ENCODE peak calls at places on chromosomes 1 and 21, in ten cellular contexts. One of them, this sample, is unnamed.

GRCh38 chr1:121516279-121516967 is 331.6 kb downstream of the SRGAP2C start:
- DNase-seq in lower lobe of right lung: peak
- DNase-seq in cardiac fibroblast: no peak
- DNase-seq in GM13977: no peak
- DNase-seq in K562: no peak
- DNase-seq in lower leg skin: no peak
- DNase-seq in testis: no peak
- DNase-seq in neural crest cell: no peak
- DNase-seq in HFF-Myc: no peak
- DNase-seq in D721Med: no peak
- DNase-seq in this sample: no peak

GRCh38 chr1:183911285-183911684 is 106.4 kb downstream of the RGL1 start:
- DNase-seq in GM13977: peak
- DNase-seq in neural crest cell: no peak
- DNase-seq in HFF-Myc: no peak
- DNase-seq in cardiac fibroblast: no peak
- DNase-seq in lower leg skin: no peak
- DNase-seq in K562: no peak
- DNase-seq in lower lobe of right lung: no peak
- DNase-seq in D721Med: no peak
- DNase-seq in testis: no peak
- DNase-seq in this sample: no peak

GRCh38 chr1:79069828-79070227 is 63.3 kb upstream of the ADGRL4 start:
- DNase-seq in cardiac fibroblast: no peak
- DNase-seq in HFF-Myc: no peak
- DNase-seq in GM13977: no peak
- DNase-seq in K562: no peak
- DNase-seq in testis: no peak
- DNase-seq in lower leg skin: no peak
- DNase-seq in D721Med: no peak
- DNase-seq in lower lobe of right lung: no peak
- DNase-seq in neural crest cell: no peak
- DNase-seq in this sample: no peak

GRCh38 chr1:71770121-71770520 is 512.2 kb downstream of the NEGR1 start:
- DNase-seq in cardiac fibroblast: peak
- DNase-seq in testis: no peak
- DNase-seq in lower lobe of right lung: no peak
- DNase-seq in HFF-Myc: no peak
- DNase-seq in GM13977: no peak
- DNase-seq in lower leg skin: no peak
- DNase-seq in D721Med: no peak
- DNase-seq in neural crest cell: no peak
- DNase-seq in K562: no peak
- DNase-seq in this sample: peak

GRCh38 chr1:101267082-101267481 is 30.3 kb downstream of the S1PR1 start:
- DNase-seq in GM13977: no peak
- DNase-seq in D721Med: no peak
- DNase-seq in testis: no peak
- DNase-seq in cardiac fibroblast: no peak
- DNase-seq in lower lobe of right lung: no peak
- DNase-seq in HFF-Myc: no peak
- DNase-seq in neural crest cell: no peak
- DNase-seq in K562: no peak
- DNase-seq in lower leg skin: no peak
- DNase-seq in this sample: no peak

GRCh38 chr21:35909456-35910178 is 150.7 kb downstream of the SETD4 start:
- DNase-seq in D721Med: no peak
- DNase-seq in GM13977: no peak
- DNase-seq in lower leg skin: no peak
- DNase-seq in K562: peak
- DNase-seq in cardiac fibroblast: peak
- DNase-seq in neural crest cell: no peak
- DNase-seq in HFF-Myc: no peak
- DNase-seq in lower lobe of right lung: no peak
- DNase-seq in testis: no peak
- DNase-seq in this sample: peak

GRCh38 chr1:31013187-31013864 is 52.2 kb downstream of the PUM1 start:
- DNase-seq in testis: no peak
- DNase-seq in HFF-Myc: no peak
- DNase-seq in lower lobe of right lung: no peak
- DNase-seq in neural crest cell: no peak
- DNase-seq in D721Med: no peak
- DNase-seq in GM13977: peak
- DNase-seq in cardiac fibroblast: peak
- DNase-seq in lower leg skin: no peak
- DNase-seq in K562: no peak
- DNase-seq in this sample: peak

GRCh38 chr1:212401042-212401441 is 13.6 kb downstream of the PACC1 start:
- DNase-seq in HFF-Myc: no peak
- DNase-seq in K562: no peak
- DNase-seq in cardiac fibroblast: no peak
- DNase-seq in GM13977: no peak
- DNase-seq in testis: no peak
- DNase-seq in neural crest cell: no peak
- DNase-seq in lower lobe of right lung: no peak
- DNase-seq in lower leg skin: peak
- DNase-seq in D721Med: no peak
- DNase-seq in this sample: no peak

GRCh38 chr1:228166170-228166936 is 749 bp downstream of the IBA57 start:
- DNase-seq in lower lobe of right lung: peak
- DNase-seq in neural crest cell: peak
- DNase-seq in K562: peak
- DNase-seq in lower leg skin: peak
- DNase-seq in cardiac fibroblast: peak
- DNase-seq in HFF-Myc: peak
- DNase-seq in GM13977: peak
- DNase-seq in D721Med: peak
- DNase-seq in testis: peak
- DNase-seq in this sample: peak

GRCh38 chr1:47031059-47031458 is 7.6 kb downstream of the CYP4X1 start:
- DNase-seq in D721Med: no peak
- DNase-seq in K562: no peak
- DNase-seq in GM13977: no peak
- DNase-seq in lower leg skin: no peak
- DNase-seq in lower lobe of right lung: no peak
- DNase-seq in neural crest cell: no peak
- DNase-seq in testis: no peak
- DNase-seq in HFF-Myc: no peak
- DNase-seq in cardiac fibroblast: peak
- DNase-seq in this sample: peak

GRCh38 chr21:28794341-28794970 is 198.2 kb downstream of the LTN1 start:
- DNase-seq in GM13977: no peak
- DNase-seq in testis: no peak
- DNase-seq in HFF-Myc: no peak
- DNase-seq in lower lobe of right lung: no peak
- DNase-seq in D721Med: no peak
- DNase-seq in cardiac fibroblast: peak
- DNase-seq in lower leg skin: no peak
- DNase-seq in K562: no peak
- DNase-seq in neural crest cell: no peak
- DNase-seq in this sample: peak

GRCh38 chr1:145871994-145872411 is 13.1 kb upstream of the PIAS3 start:
- DNase-seq in D721Med: no peak
- DNase-seq in cardiac fibroblast: peak
- DNase-seq in K562: no peak
- DNase-seq in GM13977: peak
- DNase-seq in lower leg skin: peak
- DNase-seq in lower lobe of right lung: peak
- DNase-seq in testis: peak
- DNase-seq in neural crest cell: no peak
- DNase-seq in HFF-Myc: no peak
- DNase-seq in this sample: peak

GRCh38 chr1:86823821-86824500 is 90.0 kb downstream of the SELENOF start:
- DNase-seq in GM13977: no peak
- DNase-seq in cardiac fibroblast: no peak
- DNase-seq in lower lobe of right lung: no peak
- DNase-seq in K562: no peak
- DNase-seq in HFF-Myc: no peak
- DNase-seq in lower leg skin: no peak
- DNase-seq in neural crest cell: no peak
- DNase-seq in testis: no peak
- DNase-seq in D721Med: no peak
- DNase-seq in this sample: no peak

GRCh38 chr1:12475158-12475934 is 142.7 kb downstream of the DHRS3 start:
- DNase-seq in neural crest cell: no peak
- DNase-seq in K562: no peak
- DNase-seq in D721Med: no peak
- DNase-seq in HFF-Myc: no peak
- DNase-seq in lower leg skin: no peak
- DNase-seq in lower lobe of right lung: no peak
- DNase-seq in cardiac fibroblast: peak
- DNase-seq in testis: no peak
- DNase-seq in GM13977: no peak
- DNase-seq in this sample: peak

DNA sequence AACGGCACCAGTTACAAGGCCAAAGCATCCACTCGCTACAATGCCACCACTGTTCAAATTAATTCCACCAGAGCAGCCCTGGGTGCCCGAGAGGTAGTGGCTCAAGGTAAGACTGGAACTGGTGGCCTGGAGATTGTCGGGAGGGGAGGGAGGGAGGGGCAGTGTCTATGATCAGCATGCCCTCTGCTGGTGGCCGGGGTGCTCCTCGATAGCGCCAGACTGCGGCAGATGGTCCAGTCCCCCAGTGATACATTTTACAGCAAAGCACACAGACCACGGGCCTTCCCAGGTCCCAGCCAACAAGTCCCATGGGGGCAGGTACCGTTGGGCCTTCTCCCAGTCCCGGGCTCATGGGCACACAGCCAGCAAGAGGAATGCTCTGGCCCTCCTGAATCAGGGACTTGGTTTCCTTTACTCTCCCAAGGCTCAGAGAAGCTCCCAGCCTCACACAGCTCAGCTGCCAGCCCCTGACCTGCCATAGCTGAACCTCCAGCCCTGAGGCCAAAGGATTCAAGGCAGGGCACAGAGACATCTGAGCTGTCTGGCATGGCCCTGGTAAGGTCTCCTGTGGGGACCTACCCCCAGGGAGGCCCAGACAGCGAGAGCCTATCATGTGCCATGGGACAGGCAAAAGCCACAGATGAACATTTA is 15.3 kb downstream of the ACOT7 start:
- DNase-seq in HFF-Myc: no peak
- DNase-seq in cardiac fibroblast: no peak
- DNase-seq in K562: peak
- DNase-seq in GM13977: no peak
- DNase-seq in neural crest cell: no peak
- DNase-seq in testis: no peak
- DNase-seq in lower lobe of right lung: no peak
- DNase-seq in D721Med: no peak
- DNase-seq in lower leg skin: no peak
- DNase-seq in this sample: no peak
- TF ChIP-seq CTCF in HFF-Myc: no peak
- TF ChIP-seq CTCF in cardiac fibroblast: no peak
- TF ChIP-seq CTCF in K562: peak
- TF ChIP-seq CTCF in GM13977: peak
- TF ChIP-seq CTCF in neural crest cell: no peak
- TF ChIP-seq CTCF in testis: no peak
- TF ChIP-seq CTCF in lower lobe of right lung: no peak
- TF ChIP-seq CTCF in D721Med: peak
- TF ChIP-seq CTCF in lower leg skin: no peak
- TF ChIP-seq CTCF in this sample: no peak

GRCh38 chr21:14376854-14377253 is 6.1 kb downstream of the HSPA13 start:
- DNase-seq in GM13977: no peak
- DNase-seq in lower leg skin: no peak
- DNase-seq in cardiac fibroblast: no peak
- DNase-seq in D721Med: no peak
- DNase-seq in lower lobe of right lung: no peak
- DNase-seq in testis: peak
- DNase-seq in neural crest cell: no peak
- DNase-seq in K562: no peak
- DNase-seq in HFF-Myc: no peak
- DNase-seq in this sample: no peak
- TF ChIP-seq CTCF in GM13977: no peak
- TF ChIP-seq CTCF in lower leg skin: no peak
- TF ChIP-seq CTCF in cardiac fibroblast: no peak
- TF ChIP-seq CTCF in D721Med: no peak
- TF ChIP-seq CTCF in lower lobe of right lung: no peak
- TF ChIP-seq CTCF in testis: peak
- TF ChIP-seq CTCF in neural crest cell: no peak
- TF ChIP-seq CTCF in K562: no peak
- TF ChIP-seq CTCF in HFF-Myc: no peak
- TF ChIP-seq CTCF in this sample: peak

GRCh38 chr1:218362418-218363076 is 17.4 kb downstream of the TGFB2 start:
- DNase-seq in K562: no peak
- DNase-seq in HFF-Myc: no peak
- DNase-seq in lower lobe of right lung: no peak
- DNase-seq in D721Med: no peak
- DNase-seq in cardiac fibroblast: no peak
- DNase-seq in testis: no peak
- DNase-seq in GM13977: no peak
- DNase-seq in neural crest cell: no peak
- DNase-seq in lower leg skin: no peak
- DNase-seq in this sample: no peak

GRCh38 chr1:218357893-218358232 is 12.7 kb downstream of the TGFB2 start:
- DNase-seq in testis: no peak
- DNase-seq in neural crest cell: no peak
- DNase-seq in lower lobe of right lung: no peak
- DNase-seq in cardiac fibroblast: peak
- DNase-seq in HFF-Myc: no peak
- DNase-seq in GM13977: no peak
- DNase-seq in D721Med: no peak
- DNase-seq in K562: no peak
- DNase-seq in lower leg skin: no peak
- DNase-seq in this sample: peak

GRCh38 chr1:218363141-218363540 is 18.0 kb downstream of the TGFB2 start:
- DNase-seq in cardiac fibroblast: no peak
- DNase-seq in neural crest cell: no peak
- DNase-seq in GM13977: no peak
- DNase-seq in K562: no peak
- DNase-seq in HFF-Myc: no peak
- DNase-seq in lower lobe of right lung: no peak
- DNase-seq in lower leg skin: no peak
- DNase-seq in testis: no peak
- DNase-seq in D721Med: no peak
- DNase-seq in this sample: no peak

GRCh38 chr1:218364028-218364710 is 19.0 kb downstream of the TGFB2 start:
- DNase-seq in GM13977: no peak
- DNase-seq in neural crest cell: no peak
- DNase-seq in cardiac fibroblast: no peak
- DNase-seq in testis: no peak
- DNase-seq in lower lobe of right lung: no peak
- DNase-seq in HFF-Myc: no peak
- DNase-seq in D721Med: no peak
- DNase-seq in lower leg skin: no peak
- DNase-seq in K562: no peak
- DNase-seq in this sample: peak

GRCh38 chr1:218361298-218362065 is 16.3 kb downstream of the TGFB2 start:
- DNase-seq in lower leg skin: no peak
- DNase-seq in D721Med: no peak
- DNase-seq in cardiac fibroblast: peak
- DNase-seq in testis: no peak
- DNase-seq in neural crest cell: no peak
- DNase-seq in lower lobe of right lung: no peak
- DNase-seq in HFF-Myc: no peak
- DNase-seq in GM13977: no peak
- DNase-seq in K562: no peak
- DNase-seq in this sample: peak
- TF ChIP-seq CTCF in lower leg skin: no peak
- TF ChIP-seq CTCF in D721Med: peak
- TF ChIP-seq CTCF in cardiac fibroblast: peak
- TF ChIP-seq CTCF in testis: peak
- TF ChIP-seq CTCF in neural crest cell: peak
- TF ChIP-seq CTCF in lower lobe of right lung: peak
- TF ChIP-seq CTCF in HFF-Myc: peak
- TF ChIP-seq CTCF in GM13977: peak
- TF ChIP-seq CTCF in K562: peak
- TF ChIP-seq CTCF in this sample: peak

GRCh38 chr1:205271277-205271676 is 43.5 kb downstream of the TMCC2 start:
- DNase-seq in lower leg skin: no peak
- DNase-seq in lower lobe of right lung: no peak
- DNase-seq in D721Med: no peak
- DNase-seq in cardiac fibroblast: peak
- DNase-seq in testis: peak
- DNase-seq in K562: no peak
- DNase-seq in HFF-Myc: no peak
- DNase-seq in neural crest cell: no peak
- DNase-seq in GM13977: no peak
- DNase-seq in this sample: peak
- TF ChIP-seq CTCF in lower leg skin: no peak
- TF ChIP-seq CTCF in lower lobe of right lung: peak
- TF ChIP-seq CTCF in D721Med: no peak
- TF ChIP-seq CTCF in cardiac fibroblast: peak
- TF ChIP-seq CTCF in testis: no peak
- TF ChIP-seq CTCF in K562: no peak
- TF ChIP-seq CTCF in HFF-Myc: peak
- TF ChIP-seq CTCF in neural crest cell: no peak
- TF ChIP-seq CTCF in GM13977: no peak
- TF ChIP-seq CTCF in this sample: peak